ENCODE peak calls at places on chromosomes 2 and 18, in seven cellular contexts. K, B, Y, D, R, G and U are unnamed samples.

GRCh38 chr2:59727191-59727590 is 826.3 kb downstream of the BCL11A start:
- DNase-seq in D (no peak), R (no peak), G (no peak), Y (no peak), B (no peak), K (no peak), U (no peak)

GRCh38 chr2:88067598-88067997 is at the start of gene SMYD1:
- DNase-seq in D (no peak), B (no peak), G (no peak), K (no peak), Y (no peak), R (no peak), U (no peak)

GRCh38 chr2:84938194-84938879 is 32.6 kb upstream of the KCMF1 start:
- DNase-seq in G (peak), D (no peak), B (no peak), K (no peak), Y (no peak), R (no peak), U (no peak)

GRCh38 chr2:201574754-201575153 is 68.5 kb downstream of the TMEM237 start:
- DNase-seq in G (no peak), B (no peak), R (no peak), K (no peak), Y (no peak), D (no peak), U (no peak)

GRCh38 chr2:217276433-217276832 is 416.6 kb upstream of the TNP1 start:
- DNase-seq in D (no peak), K (no peak), B (no peak), G (no peak), Y (no peak), R (no peak), U (no peak)

GRCh38 chr18:25650201-25650941 is 298.4 kb upstream of the ZNF521 start:
- DNase-seq in R (no peak), K (peak), Y (peak), D (no peak), G (peak), B (no peak), U (peak)

GRCh38 chr2:84417453-84417852 is 41.6 kb downstream of the SUCLG1 start:
- DNase-seq in B (no peak), Y (no peak), G (peak), R (no peak), K (peak), D (no peak), U (peak)

GRCh38 chr2:178205853-178206516 is 11.7 kb downstream of the OSBPL6 start:
- DNase-seq in Y (no peak), R (no peak), B (no peak), G (peak), K (no peak), D (no peak), U (peak)

GRCh38 chr18:3794537-3795348 is 344.8 kb downstream of the TGIF1 start:
- DNase-seq in B (no peak), R (no peak), K (peak), G (peak), Y (peak), D (no peak), U (peak)

GRCh38 chr18:49155857-49156256 is 205.1 kb upstream of the SMAD7 start:
- DNase-seq in K (no peak), B (no peak), R (no peak), Y (no peak), D (no peak), G (no peak), U (no peak)

GRCh38 chr2:233980955-233981555 is 63.9 kb downstream of the TRPM8 start:
- DNase-seq in D (no peak), B (no peak), Y (no peak), R (no peak), G (no peak), K (no peak), U (no peak)

GRCh38 chr2:134402385-134402784 is 148.5 kb downstream of the MGAT5 start:
- DNase-seq in G (peak), B (peak), Y (peak), K (peak), D (no peak), R (no peak), U (peak)

GRCh38 chr2:239519081-239519920 is 118.5 kb upstream of the HDAC4 start:
- DNase-seq in G (no peak), B (no peak), D (peak), R (no peak), K (no peak), Y (no peak), U (no peak)

GRCh38 chr2:134137182-134137595 is 116.7 kb upstream of the MGAT5 start:
- DNase-seq in Y (peak), R (peak), K (no peak), G (peak), D (no peak), B (no peak), U (peak)

GRCh38 chr18:33495278-33495677 is 54.8 kb upstream of the CCDC178 start:
- DNase-seq in K (peak), Y (peak), G (peak), B (no peak), R (no peak), D (no peak), U (peak)

GRCh38 chr18:75353357-75353756 is 74.1 kb downstream of the SMIM21 start:
- DNase-seq in B (no peak), Y (no peak), R (no peak), G (no peak), K (no peak), D (no peak), U (no peak)

GRCh38 chr2:209305026-209305425 is 118.8 kb upstream of the MAP2 start:
- DNase-seq in R (no peak), G (no peak), Y (no peak), K (no peak), D (no peak), B (no peak), U (no peak)

GRCh38 chr2:88575051-88575450 is 52.2 kb downstream of the EIF2AK3 start:
- DNase-seq in Y (no peak), B (no peak), D (no peak), G (no peak), K (no peak), R (no peak), U (no peak)

GRCh38 chr18:35174093-35174731 is 66.6 kb upstream of the ZNF397 start:
- DNase-seq in G (no peak), B (no peak), R (no peak), K (no peak), Y (no peak), D (no peak), U (no peak)

GRCh38 chr2:43421194-43421593 is 174.6 kb downstream of the THADA start:
- DNase-seq in R (no peak), K (no peak), G (no peak), D (no peak), B (no peak), Y (no peak), U (no peak)

GRCh38 chr2:167572895-167573294 is 674.5 kb downstream of the STK39 start:
- DNase-seq in B (no peak), R (no peak), G (no peak), D (no peak), K (no peak), Y (no peak), U (no peak)

GRCh38 chr2:174511580-174512260 is 24.9 kb upstream of the GPR155 start:
- DNase-seq in G (no peak), Y (no peak), D (no peak), B (no peak), K (no peak), R (no peak), U (no peak)

GRCh38 chr2:170733821-170734600 is 18.9 kb downstream of the SP5 start:
- DNase-seq in R (no peak), D (no peak), K (no peak), Y (no peak), B (no peak), G (no peak), U (no peak)

GRCh38 chr18:74995404-74995737 is 213.6 kb downstream of the PTGR3 start:
- DNase-seq in B (no peak), K (no peak), R (no peak), D (no peak), Y (no peak), G (no peak), U (no peak)

GRCh38 chr2:30886101-30886500 is 78.9 kb upstream of the CAPN13 start:
- DNase-seq in K (no peak), R (no peak), B (no peak), G (no peak), D (no peak), Y (no peak), U (no peak)

GRCh38 chr18:54671291-54671881 is 80.3 kb downstream of the DYNAP start:
- DNase-seq in R (no peak), G (peak), D (no peak), Y (peak), K (no peak), B (no peak), U (peak)

GRCh38 chr2:10457846-10458563 is 9.9 kb upstream of the ODC1 start:
- DNase-seq in Y (peak), K (peak), B (no peak), G (peak), R (no peak), D (no peak), U (peak)

GRCh38 chr2:19022334-19022733 is 336.1 kb downstream of the OSR1 start:
- DNase-seq in B (no peak), D (no peak), G (no peak), R (no peak), K (no peak), Y (no peak), U (no peak)

GRCh38 chr2:231127936-231128335 is 3.1 kb upstream of the HTR2B start:
- DNase-seq in B (no peak), D (no peak), G (no peak), Y (no peak), K (no peak), R (no peak), U (no peak)

GRCh38 chr2:73830871-73831401 is 2.2 kb downstream of the STAMBP start:
- DNase-seq in K (peak), G (peak), B (no peak), Y (peak), R (no peak), D (no peak), U (peak)

DNA sequence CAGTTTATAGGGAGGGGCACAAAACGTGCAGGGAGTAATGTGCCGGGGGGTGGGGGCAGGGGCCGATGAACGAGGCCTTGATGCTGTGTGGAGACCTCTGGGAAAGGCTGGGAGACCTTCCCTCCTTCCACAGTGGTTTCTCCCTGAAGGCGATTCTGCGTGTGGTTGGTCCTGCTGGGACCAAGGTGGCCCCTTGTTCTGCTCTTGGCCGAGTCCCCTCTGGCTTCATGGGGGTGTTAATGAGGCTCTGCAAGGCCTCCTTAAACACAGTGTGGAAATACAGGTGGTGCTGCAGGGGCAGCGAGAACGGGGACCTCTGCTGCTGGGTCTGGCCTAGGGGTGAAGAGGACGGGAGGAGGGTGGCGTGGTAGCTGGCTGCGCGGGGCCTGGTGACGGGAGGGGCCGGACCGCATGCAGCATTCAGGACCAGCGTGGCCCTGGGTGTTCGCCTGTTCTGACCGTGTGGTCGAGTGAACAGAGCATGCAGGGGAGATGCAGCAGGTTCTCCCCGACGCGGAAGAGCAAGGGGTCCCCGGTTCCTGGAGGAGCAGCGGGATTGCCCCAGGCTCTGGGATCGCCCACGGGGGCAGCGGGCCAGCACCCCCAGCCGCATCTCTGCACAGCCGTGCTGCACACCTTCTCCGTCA is 42.1 kb upstream of the KCNG2 start:
- DNase-seq in D (no peak), K (no peak), Y (no peak), B (peak), R (no peak), G (no peak), U (no peak)
- H3K4me3 ChIP-seq in D (no peak), K (no peak), Y (no peak), B (no peak), R (no peak), G (no peak), U (no peak)

DNA sequence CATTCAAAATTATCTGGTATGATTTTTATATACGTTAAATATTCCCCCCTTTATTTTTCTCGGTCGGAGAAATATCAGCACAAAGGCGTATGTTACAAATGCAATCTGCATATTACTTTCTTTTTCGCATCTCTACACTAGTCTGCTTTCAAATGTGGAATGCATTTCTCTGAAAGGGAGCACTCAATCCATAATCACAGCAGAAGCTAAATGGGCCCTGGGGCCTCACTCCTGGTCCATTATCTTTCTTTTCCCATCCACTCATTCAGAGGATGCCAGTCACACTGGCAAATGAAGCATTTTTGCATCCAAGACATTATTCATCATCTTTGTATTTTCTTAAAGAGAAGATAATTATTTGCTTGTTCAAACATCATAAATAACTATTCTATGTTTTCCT is 295.2 kb upstream of the LRP1B start:
- DNase-seq in Y (no peak), K (no peak), B (no peak), R (no peak), G (no peak), D (no peak), U (no peak)
- TF ChIP-seq CTCF in Y (no peak), K (no peak), B (no peak), R (no peak), G (no peak), D (no peak), U (no peak)

DNA sequence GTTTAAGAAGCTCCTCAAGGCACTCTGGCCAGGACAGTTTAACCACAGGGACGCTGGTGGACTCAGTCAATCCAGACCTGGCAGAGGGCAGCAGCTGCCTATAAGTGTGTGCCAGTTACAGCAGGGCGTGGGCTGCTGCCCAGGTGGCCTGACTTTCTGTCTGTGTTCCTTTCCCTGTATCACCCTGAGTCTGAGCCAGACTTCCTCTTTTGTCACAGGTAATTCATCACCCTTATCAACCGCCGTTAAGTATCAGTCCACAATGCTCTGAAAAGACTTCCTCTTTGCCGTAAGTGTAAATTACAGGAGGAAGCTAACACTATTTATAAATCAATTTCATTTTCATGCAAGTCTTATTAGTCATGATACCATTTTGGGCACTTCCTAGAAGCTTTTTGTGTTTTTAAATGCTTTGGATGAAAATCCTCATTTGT is 7.0 kb downstream of the LPIN1 start:
- DNase-seq in K (no peak), Y (no peak), R (peak), G (no peak), D (peak), B (no peak), U (peak)
- H3K4me3 ChIP-seq in K (no peak), Y (no peak), R (no peak), G (no peak), D (no peak), B (no peak), U (no peak)

GRCh38 chr2:33784488-33784887 is 185.4 kb upstream of the FAM98A start:
- DNase-seq in D (no peak), B (no peak), R (no peak), G (no peak), K (no peak), Y (no peak), U (no peak)

GRCh38 chr2:33785201-33786106 is 186.4 kb upstream of the FAM98A start:
- DNase-seq in R (no peak), B (no peak), Y (no peak), D (no peak), K (peak), G (no peak), U (peak)

GRCh38 chr2:33786881-33787280 is 187.8 kb upstream of the FAM98A start:
- DNase-seq in K (no peak), R (no peak), G (no peak), Y (no peak), B (no peak), D (no peak), U (no peak)

GRCh38 chr2:33777791-33778190 is 178.7 kb upstream of the FAM98A start:
- DNase-seq in R (no peak), Y (no peak), K (no peak), D (no peak), B (no peak), G (no peak), U (no peak)

GRCh38 chr2:33782395-33783239 is 183.5 kb upstream of the FAM98A start:
- DNase-seq in B (no peak), D (no peak), G (no peak), R (no peak), Y (no peak), K (no peak), U (no peak)
- TF ChIP-seq CTCF in B (no peak), D (no peak), G (no peak), R (no peak), Y (no peak), K (peak), U (no peak)

GRCh38 chr2:137237055-137237454 is 471.7 kb downstream of the THSD7B start:
- DNase-seq in Y (peak), K (no peak), D (no peak), G (peak), B (no peak), R (no peak), U (peak)
- H3K4me3 ChIP-seq in Y (no peak), K (no peak), D (no peak), G (no peak), B (no peak), R (no peak), U (no peak)

GRCh38 chr2:147711031-147711430 is 133.8 kb upstream of the ACVR2A start:
- DNase-seq in D (no peak), K (no peak), G (no peak), Y (no peak), B (no peak), R (no peak), U (no peak)
- TF ChIP-seq CTCF in D (no peak), K (no peak), G (no peak), Y (no peak), B (no peak), R (no peak), U (no peak)

DNA sequence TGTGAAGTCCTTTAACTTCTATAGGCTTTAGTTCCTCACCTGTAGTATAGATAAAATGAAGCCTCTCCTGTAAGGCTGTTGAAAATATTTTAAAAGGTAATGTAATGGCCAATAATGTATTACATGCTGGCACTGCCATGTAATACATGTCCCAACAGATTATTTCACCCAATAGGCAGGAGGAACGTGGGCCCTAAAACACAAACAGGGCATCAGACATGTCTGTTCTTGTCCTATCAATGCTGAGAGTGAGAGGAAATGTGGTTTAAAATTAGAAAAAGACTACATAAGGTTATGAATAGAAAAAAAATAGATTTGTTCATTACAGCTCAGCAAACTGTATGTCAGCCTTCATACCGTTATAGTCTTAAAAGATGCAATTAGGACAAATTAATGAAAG is 492.7 kb upstream of the DDX18 start:
- DNase-seq in R (no peak), G (no peak), Y (no peak), B (no peak), D (no peak), K (no peak), U (no peak)
- H3K4me3 ChIP-seq in R (no peak), G (no peak), Y (no peak), B (no peak), D (no peak), K (no peak), U (no peak)

GRCh38 chr2:11542275-11542819 is 8.5 kb downstream of the GREB1 start:
- DNase-seq in Y (no peak), R (no peak), G (no peak), D (no peak), K (no peak), B (no peak), U (no peak)

GRCh38 chr2:11546072-11546471 is 12.2 kb downstream of the GREB1 start:
- DNase-seq in D (no peak), G (no peak), Y (no peak), R (no peak), K (no peak), B (no peak), U (no peak)

GRCh38 chr2:11541693-11542274 is 7.9 kb downstream of the GREB1 start:
- DNase-seq in K (no peak), D (no peak), G (no peak), B (no peak), R (no peak), Y (no peak), U (no peak)

GRCh38 chr2:11540996-11541692 is 7.3 kb downstream of the GREB1 start:
- DNase-seq in K (no peak), G (no peak), B (no peak), R (no peak), D (no peak), Y (no peak), U (no peak)

DNA sequence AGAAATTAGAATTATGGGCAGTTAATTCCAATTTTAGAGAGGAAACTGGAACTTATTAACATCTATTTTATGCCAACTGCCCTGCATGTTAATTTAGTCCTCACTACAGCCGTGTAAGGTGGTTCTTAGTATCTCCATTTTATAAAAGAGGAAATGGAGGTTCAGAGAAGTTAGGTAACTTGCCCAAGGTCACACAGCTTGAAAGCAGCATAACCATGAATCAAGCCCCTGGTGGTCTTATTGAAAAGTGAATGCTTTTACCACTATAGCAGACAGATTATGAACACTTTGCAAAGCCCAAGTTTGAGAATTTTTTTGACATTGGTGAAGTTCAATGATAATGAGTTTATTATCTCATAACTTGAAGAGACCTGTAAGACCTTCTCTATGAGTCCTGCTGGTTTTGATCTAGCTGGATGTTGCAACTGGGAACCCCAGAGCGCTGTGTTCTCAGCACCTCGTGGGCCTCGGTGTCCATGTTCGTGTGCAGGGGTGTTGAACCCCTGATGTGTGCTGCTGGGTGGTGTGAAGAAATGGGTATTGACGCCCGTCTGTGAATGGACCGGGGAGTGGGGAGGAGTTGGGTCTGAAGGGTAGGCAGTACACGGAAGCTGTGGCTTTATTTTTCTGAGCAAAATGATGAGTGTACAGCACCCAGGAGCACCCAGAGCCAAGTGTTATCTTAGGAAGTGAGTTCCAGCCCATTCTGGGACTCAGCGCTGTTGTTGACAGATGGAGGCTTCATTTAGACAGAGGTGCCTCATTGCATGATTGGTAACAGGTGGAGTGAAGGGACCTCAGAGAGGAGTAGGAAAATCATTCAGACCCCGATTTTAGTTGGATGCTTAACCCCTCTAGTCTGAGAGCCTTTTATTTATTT is 9.7 kb downstream of the GREB1 start:
- DNase-seq in Y (no peak), D (no peak), G (no peak), K (no peak), B (no peak), R (no peak), U (no peak)
- TF ChIP-seq CTCF in Y (no peak), D (no peak), G (no peak), K (no peak), B (no peak), R (no peak), U (no peak)